ENCODE peak calls at places on chromosome 22, in five cellular contexts. E is neural crest cell; D is kidney; K is stimulated activated CD4-positive, alpha-beta T cell treated with anti-CD3 and anti-CD28 coated beads, Interleukin-15, amount 100 ng/mL, for 48 hours; L is mammary epithelial cell. U is an unnamed sample.

GRCh38 chr22:27844656-27845602 is 43.4 kb upstream of the MN1 start:
- DNase-seq in D (no peak), E (no peak), K (no peak), L (no peak), U (no peak)

GRCh38 chr22:28018461-28018927 is 99.4 kb upstream of the PITPNB start:
- DNase-seq in D (peak), E (no peak), L (no peak), K (no peak), U (no peak)

GRCh38 chr22:31350410-31350863 is 4.3 kb upstream of the PATZ1 start:
- DNase-seq in K (no peak), L (no peak), D (peak), E (no peak), U (no peak)

GRCh38 chr22:43017525-43018290 is 2.8 kb upstream of the PACSIN2 start:
- DNase-seq in E (no peak), K (no peak), L (no peak), D (no peak), U (no peak)

GRCh38 chr22:48574776-48575566 is 1252.7 kb downstream of the BRD1 start:
- DNase-seq in E (peak), L (peak), K (peak), D (peak), U (peak)

GRCh38 chr22:39514373-39514973 is 5.9 kb upstream of the ATF4 start:
- DNase-seq in L (no peak), E (peak), D (peak), K (no peak), U (no peak)

GRCh38 chr22:31378123-31378522 is 21.3 kb upstream of the DRG1 start:
- DNase-seq in K (no peak), L (no peak), D (no peak), E (no peak), U (no peak)

GRCh38 chr22:17114173-17114957 is 6.8 kb downstream of the TMEM121B start:
- DNase-seq in L (no peak), E (no peak), D (no peak), K (no peak), U (no peak)

GRCh38 chr22:44281706-44282637 is 30.8 kb downstream of the SHISAL1 start:
- DNase-seq in L (no peak), D (no peak), E (no peak), K (no peak), U (no peak)

GRCh38 chr22:29205598-29206371 is at the start of gene EMID1:
- DNase-seq in D (peak), L (no peak), E (no peak), K (no peak), U (peak)

GRCh38 chr22:44721206-44721605 is 19.2 kb downstream of the PRR5 start:
- DNase-seq in E (no peak), L (no peak), D (no peak), K (no peak), U (peak)

GRCh38 chr22:43901976-43902643 is 10.3 kb upstream of the PNPLA5 start:
- DNase-seq in D (no peak), E (no peak), K (no peak), L (no peak), U (no peak)

GRCh38 chr22:27879923-27880322 is 39.1 kb downstream of the PITPNB start:
- DNase-seq in D (no peak), K (no peak), E (peak), L (peak), U (no peak)

GRCh38 chr22:17512960-17513359 is 50.3 kb upstream of the SLC25A18 start:
- DNase-seq in K (no peak), E (no peak), D (no peak), L (no peak), U (no peak)

GRCh38 chr22:26314656-26315055 is 114.4 kb upstream of the ASPHD2 start:
- DNase-seq in L (no peak), K (no peak), D (no peak), E (no peak), U (no peak)

GRCh38 chr22:17672417-17672991 is 33.9 kb downstream of the BCL2L13 start:
- DNase-seq in L (no peak), E (no peak), D (no peak), K (no peak), U (no peak)

GRCh38 chr22:30885001-30885366 is 83.6 kb downstream of the MORC2 start:
- DNase-seq in K (no peak), D (no peak), L (no peak), E (no peak), U (no peak)

GRCh38 chr22:38317995-38318715 is 922 bp upstream of the CSNK1E start:
- DNase-seq in E (peak), D (peak), L (peak), K (no peak), U (no peak)

GRCh38 chr22:46918197-46918596 is 155.7 kb downstream of the TBC1D22A start:
- DNase-seq in E (no peak), L (no peak), K (no peak), D (no peak), U (no peak)

GRCh38 chr22:43887391-43887790 is 4.4 kb downstream of the PNPLA5 start:
- DNase-seq in K (no peak), E (no peak), L (no peak), D (peak), U (no peak)

GRCh38 chr22:17831527-17832251 is 57.4 kb upstream of the BID start:
- DNase-seq in E (no peak), D (no peak), K (no peak), L (no peak), U (no peak)

GRCh38 chr22:48807155-48807554 is 1020.5 kb downstream of the BRD1 start:
- DNase-seq in K (no peak), D (no peak), L (no peak), E (no peak), U (no peak)